ENCODE peak calls at places on chromosomes 13 and 19, in five cellular contexts. One of them, this sample, is unnamed.

GRCh38 chr19:51458051-51458645 is at the start of gene SIGLEC8:
- DNase-seq in activated naive CD8-positive, alpha-beta T cell treated with anti-CD3 and anti-CD28 coated beads, Interleukin-2, amount 50 U/mL, for 24 hours: no peak
- DNase-seq in hepatocyte: no peak
- DNase-seq in Peyer's patch: no peak
- DNase-seq in T-cell: no peak
- DNase-seq in this sample: no peak

GRCh38 chr19:2320057-2320456 is 8.3 kb downstream of the LSM7 start:
- DNase-seq in activated naive CD8-positive, alpha-beta T cell treated with anti-CD3 and anti-CD28 coated beads, Interleukin-2, amount 50 U/mL, for 24 hours: no peak
- DNase-seq in hepatocyte: no peak
- DNase-seq in Peyer's patch: no peak
- DNase-seq in T-cell: no peak
- DNase-seq in this sample: no peak

GRCh38 chr19:3509566-3509989 is 3.5 kb downstream of the FZR1 start:
- DNase-seq in activated naive CD8-positive, alpha-beta T cell treated with anti-CD3 and anti-CD28 coated beads, Interleukin-2, amount 50 U/mL, for 24 hours: peak
- DNase-seq in hepatocyte: no peak
- DNase-seq in Peyer's patch: no peak
- DNase-seq in T-cell: no peak
- DNase-seq in this sample: no peak

GRCh38 chr19:21586341-21587116 is 81.1 kb downstream of the ZNF429 start:
- DNase-seq in activated naive CD8-positive, alpha-beta T cell treated with anti-CD3 and anti-CD28 coated beads, Interleukin-2, amount 50 U/mL, for 24 hours: peak
- DNase-seq in hepatocyte: peak
- DNase-seq in Peyer's patch: no peak
- DNase-seq in T-cell: peak
- DNase-seq in this sample: peak

GRCh38 chr13:85419611-85420010 is 379.6 kb downstream of the SLITRK6 start:
- DNase-seq in activated naive CD8-positive, alpha-beta T cell treated with anti-CD3 and anti-CD28 coated beads, Interleukin-2, amount 50 U/mL, for 24 hours: no peak
- DNase-seq in hepatocyte: no peak
- DNase-seq in Peyer's patch: no peak
- DNase-seq in T-cell: no peak
- DNase-seq in this sample: no peak

GRCh38 chr19:47511681-47512080 is 3.2 kb downstream of the NAPA start:
- DNase-seq in activated naive CD8-positive, alpha-beta T cell treated with anti-CD3 and anti-CD28 coated beads, Interleukin-2, amount 50 U/mL, for 24 hours: no peak
- DNase-seq in hepatocyte: no peak
- DNase-seq in Peyer's patch: no peak
- DNase-seq in T-cell: no peak
- DNase-seq in this sample: no peak

GRCh38 chr19:56866563-56866962 is 26.0 kb upstream of the PEG3 start:
- DNase-seq in activated naive CD8-positive, alpha-beta T cell treated with anti-CD3 and anti-CD28 coated beads, Interleukin-2, amount 50 U/mL, for 24 hours: no peak
- DNase-seq in hepatocyte: no peak
- DNase-seq in Peyer's patch: no peak
- DNase-seq in T-cell: no peak
- DNase-seq in this sample: no peak

GRCh38 chr13:52428295-52428694 is 22.1 kb downstream of the VPS36 start:
- DNase-seq in activated naive CD8-positive, alpha-beta T cell treated with anti-CD3 and anti-CD28 coated beads, Interleukin-2, amount 50 U/mL, for 24 hours: no peak
- DNase-seq in hepatocyte: peak
- DNase-seq in Peyer's patch: no peak
- DNase-seq in T-cell: no peak
- DNase-seq in this sample: no peak

GRCh38 chr19:58455306-58455705 is 3.9 kb downstream of the ZNF324B start:
- DNase-seq in activated naive CD8-positive, alpha-beta T cell treated with anti-CD3 and anti-CD28 coated beads, Interleukin-2, amount 50 U/mL, for 24 hours: no peak
- DNase-seq in hepatocyte: no peak
- DNase-seq in Peyer's patch: no peak
- DNase-seq in T-cell: no peak
- DNase-seq in this sample: no peak

GRCh38 chr13:46555722-46556121 is 2.8 kb downstream of the LRCH1 start:
- DNase-seq in activated naive CD8-positive, alpha-beta T cell treated with anti-CD3 and anti-CD28 coated beads, Interleukin-2, amount 50 U/mL, for 24 hours: no peak
- DNase-seq in hepatocyte: no peak
- DNase-seq in Peyer's patch: no peak
- DNase-seq in T-cell: no peak
- DNase-seq in this sample: no peak

This sample was measured in left ventricle myocardium inferior.